ENCODE peak calls at places on chromosomes 5 and 9, in seven cellular contexts. Z is mesothelial cell of epicardium; U is osteoblast; M is AG08396; R is Kasumi-1; T is NCI-H1092 treated with DMSO at 0.1 percent for 48 hours; K is activated naive CD8-positive, alpha-beta T cell treated with anti-CD3 and anti-CD28 coated beads, Interleukin-2, amount 50 U/mL, for 16 hours. P is an unnamed sample.

GRCh38 chr9:94011134-94011533 is 56.0 kb upstream of the BARX1 start:
- DNase-seq in T (no peak), U (peak; percentile 21), R (no peak), M (no peak), Z (no peak), K (no peak), P (no peak)

GRCh38 chr5:40021007-40021406 is 596.2 kb upstream of the DAB2 start:
- DNase-seq in R (no peak), Z (no peak), U (no peak), M (no peak), T (no peak), K (no peak), P (no peak)

GRCh38 chr9:80707120-80707519 is 982.2 kb downstream of the TLE1 start:
- DNase-seq in R (no peak), U (no peak), K (no peak), T (no peak), Z (no peak), M (no peak), P (no peak)

GRCh38 chr5:85017271-85017670 is 632.6 kb upstream of the EDIL3 start:
- DNase-seq in K (no peak), T (no peak), Z (no peak), R (no peak), M (no peak), U (no peak), P (no peak)

GRCh38 chr9:116469128-116469527 is 218.0 kb upstream of the TRIM32 start:
- DNase-seq in Z (no peak), T (no peak), K (no peak), R (no peak), M (no peak), U (no peak), P (no peak)

GRCh38 chr9:89759563-89759962 is 154.8 kb downstream of the GADD45G start:
- DNase-seq in R (no peak), M (no peak), K (no peak), T (peak; percentile 8), U (no peak), Z (no peak), P (peak; percentile 88)

GRCh38 chr9:132409828-132410528 is at the start of gene CFAP77:
- DNase-seq in U (peak; percentile 95), T (peak; percentile 20), M (peak; percentile 89), R (peak; percentile 55), Z (peak; percentile 64), K (no peak), P (no peak)

GRCh38 chr5:2133080-2133479 is 250.4 kb upstream of the IRX4 start:
- DNase-seq in M (no peak), Z (no peak), T (no peak), K (no peak), R (no peak), U (no peak), P (no peak)

GRCh38 chr9:76927540-76928240 is 21.8 kb upstream of the PRUNE2 start:
- DNase-seq in R (no peak), U (peak; percentile 55), M (no peak), T (no peak), Z (no peak), K (no peak), P (no peak)

GRCh38 chr5:150256416-150257064 is 33.0 kb downstream of the CAMK2A start:
- DNase-seq in Z (no peak), T (no peak), R (no peak), U (no peak), K (no peak), M (no peak), P (no peak)